ENCODE peak calls at places on chromosomes 7 and 10, in seven cellular contexts. N is AG04450; J is CD8-positive, alpha-beta T cell; K is lower lobe of right lung; B is SJSA1; U is heart left ventricle; X is CD4-positive, CD25-positive, alpha-beta regulatory T cell. Y is an unnamed sample.

GRCh38 chr10:78211476-78212110 is 177.9 kb downstream of the RPS24 start:
- DNase-seq in U (no peak), B (no peak), K (no peak), N (peak; percentile 30), J (no peak), X (peak; percentile 10), Y (peak; percentile 70)

GRCh38 chr10:71799785-71800453 is 26.6 kb upstream of the VSIR start:
- DNase-seq in J (no peak), K (no peak), X (no peak), B (no peak), N (no peak), U (no peak), Y (no peak)

GRCh38 chr7:552711-553636 is 33.3 kb upstream of the PDGFA start:
- DNase-seq in U (no peak), B (no peak), X (no peak), K (no peak), J (no peak), N (no peak), Y (no peak)

GRCh38 chr7:139727151-139727705 is 50.6 kb downstream of the HIPK2 start:
- DNase-seq in K (no peak), U (no peak), J (no peak), X (no peak), B (no peak), N (no peak), Y (no peak)

GRCh38 chr10:5732141-5732540 is 47.5 kb downstream of the TASOR2 start:
- DNase-seq in J (no peak), N (no peak), X (no peak), K (no peak), U (peak; percentile 36), B (no peak), Y (no peak)

GRCh38 chr10:84590794-84591193 is 262.4 kb downstream of the CCSER2 start:
- DNase-seq in U (no peak), B (no peak), K (no peak), X (no peak), J (no peak), N (no peak), Y (no peak)

GRCh38 chr7:74051629-74052410 is 23.8 kb downstream of the ELN start:
- DNase-seq in X (no peak), U (no peak), J (no peak), N (no peak), B (peak; percentile 68), K (peak; percentile 54), Y (no peak)

GRCh38 chr7:22137466-22137865 is 191.8 kb upstream of the CDCA7L start:
- DNase-seq in B (no peak), K (no peak), U (no peak), X (no peak), N (no peak), J (no peak), Y (no peak)

GRCh38 chr10:114538544-114538906 is 119.5 kb downstream of the ABLIM1 start:
- DNase-seq in X (peak; percentile 78), J (peak; percentile 24), U (no peak), K (peak; percentile 54), B (no peak), N (no peak), Y (no peak)

GRCh38 chr7:143257501-143257900 is 5.7 kb upstream of the GSTK1 start:
- DNase-seq in B (no peak), N (no peak), X (no peak), J (no peak), K (no peak), U (no peak), Y (no peak)

GRCh38 chr10:77290528-77291155 is 347.0 kb downstream of the KCNMA1 start:
- DNase-seq in K (no peak), U (no peak), X (no peak), N (peak; percentile 65), B (peak; percentile 88), J (no peak), Y (no peak)

GRCh38 chr10:3532644-3533043 is 252.4 kb downstream of the KLF6 start:
- DNase-seq in X (no peak), B (peak; percentile 71), N (no peak), U (no peak), K (no peak), J (no peak), Y (no peak)

GRCh38 chr10:118832242-118832651 is 77.5 kb upstream of the CACUL1 start:
- DNase-seq in J (no peak), K (peak; percentile 77), U (peak; percentile 67), B (no peak), N (no peak), X (no peak), Y (no peak)

GRCh38 chr7:124076844-124077243 is 44.0 kb upstream of the TMEM229A start:
- DNase-seq in J (no peak), B (no peak), K (no peak), N (no peak), X (no peak), U (no peak), Y (no peak)

GRCh38 chr10:63115732-63116383 is 17.3 kb upstream of the NRBF2 start:
- DNase-seq in N (no peak), K (peak; percentile 67), U (peak; percentile 87), J (no peak), B (no peak), X (no peak), Y (no peak)

GRCh38 chr7:13797545-13797944 is 191.9 kb downstream of the ETV1 start:
- DNase-seq in N (no peak), J (no peak), U (no peak), B (no peak), X (no peak), K (no peak), Y (no peak)
- H3K4me3 ChIP-seq in N (no peak overlapping the region), J (no peak overlapping the region), U (no peak overlapping the region), B (no peak overlapping the region), X (no peak overlapping the region), K (no peak overlapping the region), Y (no peak overlapping the region)

GRCh38 chr10:129840196-129840590 is 123.9 kb downstream of the EBF3 start:
- DNase-seq in J (no peak), U (no peak), X (no peak), N (no peak), K (no peak), B (no peak), Y (no peak)
- H3K27me3 ChIP-seq in J (no peaks in the 10 kb centered on the region), U (no peaks in the 10 kb centered on the region), X (no peaks in the 10 kb centered on the region), N (no peaks in the 10 kb centered on the region), K (no peaks in the 10 kb centered on the region), B (no peaks in the 10 kb centered on the region), Y (peaks cover 8% of the 10 kb centered on the region)

GRCh38 chr7:80783688-80784327 is 135.0 kb downstream of the SEMA3C start:
- DNase-seq in N (no peak), J (no peak), X (no peak), B (no peak), K (no peak), U (no peak), Y (no peak)
- H3K27ac ChIP-seq in N (no peak overlapping the region), J (no peak overlapping the region), X (no peak overlapping the region), B (no peak overlapping the region), K (no peak overlapping the region), U (no peak overlapping the region), Y (no peak overlapping the region)

DNA sequence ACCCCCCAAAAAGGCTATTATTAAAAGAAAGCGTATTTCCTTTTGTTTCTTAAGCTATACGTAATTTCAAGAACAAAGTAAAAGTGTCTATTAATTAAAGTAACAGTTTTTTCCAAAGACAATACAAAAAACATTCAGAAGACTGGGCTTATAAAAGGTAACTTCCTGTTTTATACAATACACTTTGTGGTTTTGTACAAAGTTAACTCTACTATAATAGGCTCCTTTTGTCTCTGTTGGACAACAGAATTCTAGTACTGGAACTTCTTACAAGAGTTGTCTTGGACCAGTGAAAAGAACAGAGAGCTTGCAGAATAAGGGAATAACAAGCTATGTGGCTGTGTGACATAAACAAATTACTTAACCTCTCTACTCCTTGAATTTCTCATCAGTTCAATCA is 21.5 kb downstream of the SFMBT2 start:
- DNase-seq in N (no peak), U (no peak), B (no peak), J (no peak), X (peak; percentile 30), K (no peak), Y (no peak)
- H3K4me3 ChIP-seq in N (no peak overlapping the region), U (no peak overlapping the region), B (no peak overlapping the region), J (no peak overlapping the region), X (peak overlapping the region; percentile 45), K (no peak overlapping the region), Y (no peak overlapping the region)

GRCh38 chr10:117535752-117536358 is 6.7 kb upstream of the EMX2 start:
- DNase-seq in K (no peak), N (no peak), U (no peak), B (no peak), X (no peak), J (no peak), Y (no peak)
- H3K27me3 ChIP-seq in K (peaks cover 99% of the 10 kb centered on the region), N (peaks cover 88% of the 10 kb centered on the region), U (peaks cover 100% of the 10 kb centered on the region), B (peaks cover 62% of the 10 kb centered on the region), X (peaks cover 42% of the 10 kb centered on the region), J (peaks cover 13% of the 10 kb centered on the region), Y (peaks cover 94% of the 10 kb centered on the region)

GRCh38 chr7:88915615-88916014 is 120.1 kb upstream of the TEX47 start:
- DNase-seq in B (no peak), U (no peak), J (no peak), X (no peak), N (no peak), K (no peak), Y (no peak)

DNA sequence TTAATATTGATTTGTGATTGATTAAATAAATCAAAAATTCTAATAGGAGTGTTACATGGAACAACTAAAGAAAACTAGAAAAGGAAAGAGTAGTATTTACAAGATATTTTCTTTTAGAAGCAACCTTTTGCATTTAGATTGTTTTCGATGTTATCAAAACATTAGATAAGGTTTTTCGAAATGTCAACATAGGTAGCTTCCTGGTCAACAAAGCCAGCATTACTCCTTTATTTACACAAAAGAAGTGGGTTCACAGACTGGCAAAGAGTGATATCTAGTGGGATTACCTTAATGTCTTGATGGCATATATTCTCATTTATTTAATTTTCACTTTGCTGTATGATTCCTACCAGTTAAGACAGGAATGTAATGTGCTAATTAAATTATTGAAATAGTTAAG is 117.3 kb upstream of the TEX47 start:
- DNase-seq in J (no peak), B (no peak), U (no peak), K (no peak), N (no peak), X (no peak), Y (no peak)
- H3K27ac ChIP-seq in J (no peak overlapping the region), B (no peak overlapping the region), U (no peak overlapping the region), K (no peak overlapping the region), N (no peak overlapping the region), X (no peak overlapping the region), Y (no peak overlapping the region)